ENCODE peak calls at places on chromosomes 4 and X, in eight cellular contexts. M is brain microvascular endothelial cell, B is GM13977, Y is endothelial cell, S is activated B cell treated with CpG ODN at 0.5 μM for 24 hours, K is tibial artery, T is dorsolateral prefrontal cortex, R is mesothelial cell of epicardium. D is an unnamed sample.

GRCh38 chr4:8688041-8688907 is 95.7 kb downstream of the CPZ start:
- DNase-seq in M (peak), B (no peak), Y (peak), S (no peak), K (no peak), T (peak), R (peak), D (peak)

GRCh38 chr4:139950568-139950967 is 203.4 kb downstream of the MAML3 start:
- DNase-seq in M (peak), B (peak), Y (no peak), S (peak), K (no peak), T (no peak), R (no peak), D (no peak)

GRCh38 chr4:186104114-186104894 is at the start of gene FAM149A:
- DNase-seq in M (no peak), B (peak), Y (no peak), S (peak), K (peak), T (no peak), R (peak), D (peak)

GRCh38 chr4:7901274-7901845 is 38.3 kb downstream of the AFAP1 start:
- DNase-seq in M (no peak), B (no peak), Y (no peak), S (no peak), K (no peak), T (no peak), R (no peak), D (no peak)

GRCh38 chrX:123159403-123159802 is 24.7 kb upstream of the GRIA3 start:
- DNase-seq in M (no peak), B (no peak), Y (no peak), S (no peak), K (no peak), T (no peak), R (no peak), D (no peak)

GRCh38 chr4:98166025-98166730 is 22.9 kb upstream of the STPG2 start:
- DNase-seq in M (no peak), B (no peak), Y (no peak), S (no peak), K (no peak), T (no peak), R (no peak), D (no peak)

GRCh38 chr4:93759506-93759905 is 69.0 kb upstream of the ATOH1 start:
- DNase-seq in M (no peak), B (no peak), Y (no peak), S (no peak), K (no peak), T (no peak), R (no peak), D (no peak)

GRCh38 chrX:70219938-70220764 is 14.3 kb upstream of the AWAT1 start:
- DNase-seq in M (peak), B (no peak), Y (no peak), S (no peak), K (peak), T (no peak), R (no peak), D (no peak)

GRCh38 chr4:25710637-25711036 is 55.0 kb downstream of the SLC34A2 start:
- DNase-seq in M (no peak), B (no peak), Y (no peak), S (no peak), K (no peak), T (no peak), R (no peak), D (no peak)

GRCh38 chr4:101191302-101192098 is 155.8 kb downstream of the PPP3CA start:
- DNase-seq in M (peak), B (no peak), Y (peak), S (no peak), K (peak), T (peak), R (no peak), D (no peak)

GRCh38 chr4:81380364-81380853 is 91.3 kb downstream of the RASGEF1B start:
- DNase-seq in M (no peak), B (no peak), Y (no peak), S (no peak), K (no peak), T (no peak), R (no peak), D (no peak)

GRCh38 chr4:55078987-55079386 is 46.4 kb downstream of the KDR start:
- DNase-seq in M (peak), B (no peak), Y (no peak), S (no peak), K (peak), T (no peak), R (no peak), D (no peak)

GRCh38 chr4:100494166-100494565 is 23.7 kb downstream of the EMCN start:
- DNase-seq in M (no peak), B (no peak), Y (no peak), S (no peak), K (no peak), T (no peak), R (no peak), D (no peak)

DNA sequence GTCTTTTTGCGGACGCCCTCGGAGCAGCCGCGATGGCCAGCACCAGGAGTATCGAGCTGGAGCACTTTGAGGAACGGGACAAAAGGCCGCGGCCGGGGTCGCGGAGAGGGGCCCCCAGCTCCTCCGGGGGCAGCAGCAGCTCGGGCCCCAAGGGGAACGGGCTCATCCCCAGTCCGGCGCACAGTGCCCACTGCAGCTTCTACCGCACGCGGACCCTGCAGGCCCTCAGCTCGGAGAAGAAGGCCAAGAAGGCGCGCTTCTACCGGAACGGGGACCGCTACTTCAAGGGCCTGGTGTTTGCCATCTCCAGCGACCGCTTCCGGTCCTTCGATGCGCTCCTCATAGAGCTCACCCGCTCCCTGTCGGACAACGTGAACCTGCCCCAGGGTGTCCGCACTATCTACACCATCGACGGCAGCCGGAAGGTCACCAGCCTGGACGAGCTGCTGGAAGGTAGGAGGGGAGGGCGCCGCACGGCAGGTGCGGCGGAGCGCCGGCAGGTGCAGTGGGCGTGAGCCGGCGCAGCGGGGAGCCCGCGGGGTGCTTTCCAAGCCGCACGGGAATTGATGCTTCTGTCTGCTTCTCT is 844 bp downstream of the DCLK2 start:
- DNase-seq in M (peak), B (peak), Y (peak), S (peak), K (peak), T (peak), R (peak), D (peak)
- TF ChIP-seq CTCF in M (peak), B (no peak), Y (no peak), S (no peak), K (no peak), T (no peak), R (no peak), D (peak)

DNA sequence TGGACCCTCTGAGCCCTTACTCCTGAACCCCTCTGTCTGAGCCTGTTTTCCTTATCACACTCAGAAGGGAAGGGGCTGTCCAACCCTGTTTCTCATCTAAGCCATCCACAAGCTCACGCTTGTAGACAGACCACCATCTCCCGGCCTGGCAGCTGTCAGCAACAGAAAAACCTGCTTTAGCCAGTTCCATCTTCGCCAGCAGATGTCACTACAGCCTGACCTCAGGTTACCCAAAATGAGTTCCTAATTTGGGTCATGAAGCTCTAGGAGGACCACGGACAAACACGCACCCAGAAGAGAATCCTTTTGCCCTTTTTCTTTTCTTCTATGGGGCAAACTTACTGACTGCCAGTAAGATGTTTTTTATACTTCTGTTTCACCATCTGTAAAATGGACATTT is 445.4 kb downstream of the BCOR start:
- DNase-seq in M (no peak), B (peak), Y (peak), S (no peak), K (no peak), T (no peak), R (no peak), D (no peak)
- TF ChIP-seq CTCF in M (peak), B (peak), Y (no peak), S (no peak), K (no peak), T (peak), R (no peak), D (peak)

GRCh38 chr4:32460972-32461371 is 1740.8 kb downstream of the PCDH7 start:
- DNase-seq in M (no peak), B (no peak), Y (no peak), S (no peak), K (no peak), T (no peak), R (no peak), D (no peak)

GRCh38 chr4:32462944-32463343 is 1742.8 kb downstream of the PCDH7 start:
- DNase-seq in M (peak), B (no peak), Y (peak), S (no peak), K (no peak), T (no peak), R (no peak), D (no peak)
- TF ChIP-seq CTCF in M (peak), B (peak), Y (peak), S (no peak), K (no peak), T (peak), R (peak), D (peak)

GRCh38 chr4:31674313-31674947 is 954.3 kb downstream of the PCDH7 start:
- DNase-seq in M (peak), B (peak), Y (peak), S (no peak), K (no peak), T (no peak), R (no peak), D (no peak)
- TF ChIP-seq CTCF in M (peak), B (peak), Y (peak), S (no peak), K (peak), T (peak), R (peak), D (peak)

D was measured in progenitor cell of endocrine pancreas.